ENCODE peak calls at places on chromosomes 7 and 10, in seven cellular contexts. N is tibial nerve, A is cardiac muscle cell, D is HL-60, Q is heart left ventricle, O is fibroblast of lung, H is OCI-LY7. S is an unnamed sample.

GRCh38 chr7:116766881-116767280 is 94.9 kb downstream of the MET start:
- DNase-seq in N (no peak), A (no peak), D (no peak), Q (no peak), O (no peak), H (no peak), S (no peak)

GRCh38 chr7:18387191-18387720 is 108.3 kb upstream of the HDAC9 start:
- DNase-seq in N (no peak), A (no peak), D (no peak), Q (no peak), O (no peak), H (no peak), S (no peak)

GRCh38 chr10:49647985-49648795 is 31.3 kb upstream of the C10orf53 start:
- DNase-seq in N (no peak), A (no peak), D (no peak), Q (no peak), O (no peak), H (no peak), S (no peak)

GRCh38 chr10:124731551-124731950 is 12.6 kb downstream of the FAM53B start:
- DNase-seq in N (no peak), A (no peak), D (no peak), Q (no peak), O (no peak), H (no peak), S (no peak)

GRCh38 chr7:87878208-87878735 is 2.0 kb downstream of the DBF4 start:
- DNase-seq in N (no peak), A (no peak), D (no peak), Q (no peak), O (peak; percentile 51), H (no peak), S (no peak)

GRCh38 chr10:87635498-87636312 is 24.0 kb upstream of the PAPSS2 start:
- DNase-seq in N (no peak), A (no peak), D (peak; percentile 50), Q (no peak), O (peak; percentile 85), H (no peak), S (no peak)

GRCh38 chr7:135098391-135098790 is 49.5 kb upstream of the TMEM140 start:
- DNase-seq in N (no peak), A (no peak), D (no peak), Q (no peak), O (no peak), H (no peak), S (no peak)

GRCh38 chr10:84900141-84900540 is 571.8 kb downstream of the CCSER2 start:
- DNase-seq in N (no peak), A (no peak), D (no peak), Q (no peak), O (no peak), H (no peak), S (no peak)

GRCh38 chr10:34121974-34122282 is 693.2 kb downstream of the PARD3 start:
- DNase-seq in N (no peak), A (no peak), D (no peak), Q (no peak), O (peak; percentile 82), H (no peak), S (no peak)

GRCh38 chr7:31067491-31067890 is 15.4 kb downstream of the ADCYAP1R1 start:
- DNase-seq in N (no peak), A (no peak), D (no peak), Q (no peak), O (no peak), H (no peak), S (peak; percentile 18)

GRCh38 chr7:31068006-31068675 is 16.0 kb downstream of the ADCYAP1R1 start:
- DNase-seq in N (no peak), A (no peak), D (no peak), Q (no peak), O (no peak), H (no peak), S (peak; percentile 25)

GRCh38 chr7:31071316-31071715 is 19.2 kb downstream of the ADCYAP1R1 start:
- DNase-seq in N (no peak), A (no peak), D (no peak), Q (no peak), O (no peak), H (no peak), S (peak; percentile 58)

GRCh38 chr7:31066516-31067130 is 14.5 kb downstream of the ADCYAP1R1 start:
- DNase-seq in N (no peak), A (no peak), D (no peak), Q (no peak), O (no peak), H (no peak), S (no peak)

GRCh38 chr7:31069880-31070555 is 17.9 kb downstream of the ADCYAP1R1 start:
- DNase-seq in N (no peak), A (no peak), D (no peak), Q (no peak), O (no peak), H (no peak), S (no peak)
- H3K27ac ChIP-seq in N (no peak overlapping the region), A (no peak overlapping the region), D (no peak overlapping the region), Q (no peak overlapping the region), O (no peak overlapping the region), H (no peak overlapping the region), S (no peak overlapping the region)

GRCh38 chr7:73718905-73719805 is at the start of gene STX1A:
- DNase-seq in N (no peak), A (peak; percentile 87), D (no peak), Q (peak; percentile 77), O (peak; percentile 61), H (peak; percentile 83), S (peak; percentile 86)
- TF ChIP-seq CTCF in N (no peak), A (no peak), D (no peak), Q (no peak), O (no peak), H (no peak), S (no peak)

GRCh38 chr7:7696458-7697119 is 21.8 kb downstream of the RPA3 start:
- DNase-seq in N (no peak), A (no peak), D (no peak), Q (no peak), O (peak; percentile 63), H (no peak), S (no peak)
- H3K4me3 ChIP-seq in N (no peak overlapping the region), A (no peak overlapping the region), D (no peak overlapping the region), Q (no peak overlapping the region), O (peak overlapping the region; percentile 27), H (no peak overlapping the region), S (no peak overlapping the region)

GRCh38 chr10:28839600-28840007 is 162.3 kb downstream of the BAMBI start:
- DNase-seq in N (no peak), A (peak; percentile 72), D (no peak), Q (peak; percentile 60), O (peak; percentile 84), H (no peak), S (no peak)
- H3K27ac ChIP-seq in N (no peak overlapping the region), A (peak overlapping the region; percentile 94), D (no peak overlapping the region), Q (peak overlapping the region; percentile 75), O (no peak overlapping the region), H (no peak overlapping the region), S (peak overlapping the region; percentile 54)

GRCh38 chr10:116269612-116270011 is 3.4 kb downstream of the GFRA1 start:
- DNase-seq in N (no peak), A (no peak), D (no peak), Q (no peak), O (no peak), H (no peak), S (peak; percentile 27)

GRCh38 chr10:116274141-116274861 is 1.3 kb upstream of the GFRA1 start:
- DNase-seq in N (no peak), A (peak; percentile 45), D (no peak), Q (no peak), O (peak; percentile 29), H (no peak), S (no peak)

GRCh38 chr10:116270691-116271592 is 2.1 kb downstream of the GFRA1 start:
- DNase-seq in N (no peak), A (peak; percentile 44), D (no peak), Q (no peak), O (peak; percentile 15), H (no peak), S (peak; percentile 85)

GRCh38 chr10:116271593-116272496 is 1.2 kb downstream of the GFRA1 start:
- DNase-seq in N (no peak), A (peak; percentile 39), D (no peak), Q (no peak), O (peak; percentile 11), H (no peak), S (peak; percentile 68)

DNA sequence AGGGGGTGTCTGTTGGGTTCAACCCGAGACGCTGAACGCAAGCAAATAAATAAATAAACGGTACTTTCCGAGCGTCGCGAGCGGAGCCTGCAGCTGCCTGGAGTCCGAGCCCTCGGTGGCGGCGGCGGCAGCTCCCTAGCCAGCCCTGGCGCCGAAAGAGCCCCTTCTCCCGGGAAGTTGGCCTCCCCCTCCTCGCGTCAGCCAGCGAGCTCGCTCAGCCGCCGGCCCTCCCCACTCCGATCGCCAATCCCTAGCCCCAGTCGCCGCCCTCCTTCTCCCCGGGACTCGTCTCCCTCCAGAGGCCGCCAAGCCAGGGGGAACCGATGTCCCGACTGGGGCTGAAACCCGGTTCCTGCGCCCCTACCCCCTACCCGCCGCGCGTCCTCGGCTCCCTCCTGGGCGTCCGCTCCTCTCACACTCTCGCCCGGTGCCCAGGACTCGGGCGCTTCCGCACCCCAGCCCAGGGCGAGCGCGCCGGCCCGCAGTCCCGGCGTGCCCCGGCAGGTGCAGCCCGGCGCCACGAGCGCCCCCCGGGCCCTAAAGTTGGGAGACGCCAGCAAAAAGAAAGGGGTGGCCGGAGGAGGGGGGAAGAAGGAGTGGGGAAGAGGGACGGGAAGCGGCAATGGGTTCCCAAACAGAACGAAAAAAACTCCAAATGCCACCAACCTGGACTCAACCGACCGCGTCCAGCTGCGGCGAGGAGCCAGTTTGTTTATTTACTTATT is at the start of gene GFRA1:
- DNase-seq in N (no peak), A (peak; percentile 55), D (no peak), Q (peak; percentile 21), O (peak; percentile 36), H (no peak), S (peak; percentile 44)
- TF ChIP-seq CTCF in N (no peak), A (no peak), D (no peak), Q (no peak), O (no peak), H (no peak), S (peak; percentile 9)

DNA sequence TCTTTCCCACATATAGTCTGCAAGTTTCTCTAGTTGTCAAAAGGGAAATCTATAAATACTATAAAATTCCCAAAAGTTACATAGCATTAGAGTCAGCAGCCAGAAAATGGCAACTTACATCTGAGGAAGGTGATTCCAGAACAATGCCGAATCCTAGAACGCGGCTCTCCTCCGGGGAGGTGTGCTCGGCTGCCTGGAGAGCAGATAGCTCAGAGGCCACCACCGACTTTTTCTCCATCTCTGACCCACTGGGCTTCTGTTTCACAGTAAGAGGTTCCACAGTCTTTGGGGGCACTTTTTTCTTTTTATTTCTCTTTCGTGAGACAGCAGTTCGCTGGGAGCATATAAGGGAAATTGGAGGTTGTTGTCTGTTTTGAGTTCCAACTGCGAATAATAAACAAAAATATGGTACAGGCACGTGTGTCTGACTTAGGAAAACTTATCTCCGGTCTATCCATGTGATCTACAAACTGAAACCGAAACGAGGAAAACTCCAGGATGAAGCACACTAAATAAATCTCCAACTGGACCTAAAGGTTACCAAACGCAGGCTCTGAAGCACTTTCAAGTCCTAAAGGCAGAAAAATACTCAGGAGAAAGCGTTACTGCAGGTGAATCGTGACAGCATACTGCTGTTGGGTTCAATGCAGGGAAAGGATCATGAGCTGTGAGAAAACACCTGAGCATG is 36.2 kb downstream of the BEND7 start:
- DNase-seq in N (no peak), A (no peak), D (no peak), Q (no peak), O (no peak), H (no peak), S (no peak)
- H3K4me3 ChIP-seq in N (no peak overlapping the region), A (no peak overlapping the region), D (no peak overlapping the region), Q (peak overlapping the region; percentile 34), O (no peak overlapping the region), H (no peak overlapping the region), S (peak overlapping the region; percentile 19)